ENCODE peak calls at places on chromosomes 4 and X, in seven cellular contexts. One of them, this sample, is unnamed.

GRCh38 chr4:138414202-138414601 is 172.1 kb upstream of the SLC7A11 start:
- DNase-seq in fibroblast of mammary gland: no peak
- DNase-seq in HCT116: no peak
- DNase-seq in activated T-cell treated with anti-CD3 and anti-CD28 coated beads, Interleukin-2, amount 50 U/mL, for 72 hours: no peak
- DNase-seq in endothelial cell: no peak
- DNase-seq in amniotic stem cell: no peak
- DNase-seq in aorta: no peak
- DNase-seq in this sample: no peak

GRCh38 chr4:41538887-41539498 is 1.0 kb downstream of the LIMCH1 start:
- DNase-seq in aorta: peak
- DNase-seq in activated T-cell treated with anti-CD3 and anti-CD28 coated beads, Interleukin-2, amount 50 U/mL, for 72 hours: no peak
- DNase-seq in amniotic stem cell: no peak
- DNase-seq in HCT116: no peak
- DNase-seq in fibroblast of mammary gland: no peak
- DNase-seq in endothelial cell: no peak
- DNase-seq in this sample: no peak

GRCh38 chrX:19810809-19811208 is 76.6 kb downstream of the SH3KBP1 start:
- DNase-seq in endothelial cell: no peak
- DNase-seq in aorta: no peak
- DNase-seq in activated T-cell treated with anti-CD3 and anti-CD28 coated beads, Interleukin-2, amount 50 U/mL, for 72 hours: no peak
- DNase-seq in fibroblast of mammary gland: peak
- DNase-seq in HCT116: no peak
- DNase-seq in amniotic stem cell: no peak
- DNase-seq in this sample: no peak

GRCh38 chr4:184280591-184281071 is 63.0 kb upstream of the ENPP6 start:
- DNase-seq in fibroblast of mammary gland: no peak
- DNase-seq in amniotic stem cell: no peak
- DNase-seq in HCT116: no peak
- DNase-seq in activated T-cell treated with anti-CD3 and anti-CD28 coated beads, Interleukin-2, amount 50 U/mL, for 72 hours: peak
- DNase-seq in endothelial cell: no peak
- DNase-seq in aorta: no peak
- DNase-seq in this sample: no peak

GRCh38 chrX:154804957-154805695 is at the start of gene MPP1:
- DNase-seq in amniotic stem cell: peak
- DNase-seq in endothelial cell: peak
- DNase-seq in activated T-cell treated with anti-CD3 and anti-CD28 coated beads, Interleukin-2, amount 50 U/mL, for 72 hours: peak
- DNase-seq in fibroblast of mammary gland: peak
- DNase-seq in HCT116: peak
- DNase-seq in aorta: peak
- DNase-seq in this sample: peak

GRCh38 chr4:172830295-172830764 is 338.3 kb upstream of the GALNT7 start:
- DNase-seq in amniotic stem cell: no peak
- DNase-seq in HCT116: peak
- DNase-seq in fibroblast of mammary gland: peak
- DNase-seq in aorta: no peak
- DNase-seq in endothelial cell: no peak
- DNase-seq in activated T-cell treated with anti-CD3 and anti-CD28 coated beads, Interleukin-2, amount 50 U/mL, for 72 hours: no peak
- DNase-seq in this sample: no peak

GRCh38 chr4:81527709-81528108 is 56.0 kb upstream of the RASGEF1B start:
- DNase-seq in fibroblast of mammary gland: no peak
- DNase-seq in aorta: no peak
- DNase-seq in amniotic stem cell: no peak
- DNase-seq in HCT116: no peak
- DNase-seq in activated T-cell treated with anti-CD3 and anti-CD28 coated beads, Interleukin-2, amount 50 U/mL, for 72 hours: no peak
- DNase-seq in endothelial cell: no peak
- DNase-seq in this sample: no peak

GRCh38 chr4:29581469-29581868 is 1138.7 kb upstream of the PCDH7 start:
- DNase-seq in HCT116: no peak
- DNase-seq in aorta: no peak
- DNase-seq in activated T-cell treated with anti-CD3 and anti-CD28 coated beads, Interleukin-2, amount 50 U/mL, for 72 hours: no peak
- DNase-seq in fibroblast of mammary gland: no peak
- DNase-seq in endothelial cell: no peak
- DNase-seq in amniotic stem cell: no peak
- DNase-seq in this sample: no peak

GRCh38 chr4:140675599-140676231 is 80.5 kb downstream of the TBC1D9 start:
- DNase-seq in fibroblast of mammary gland: no peak
- DNase-seq in activated T-cell treated with anti-CD3 and anti-CD28 coated beads, Interleukin-2, amount 50 U/mL, for 72 hours: no peak
- DNase-seq in endothelial cell: no peak
- DNase-seq in amniotic stem cell: no peak
- DNase-seq in aorta: no peak
- DNase-seq in HCT116: no peak
- DNase-seq in this sample: no peak

GRCh38 chr4:52714597-52715254 is 36.5 kb downstream of the ERVMER34-1 start:
- DNase-seq in HCT116: no peak
- DNase-seq in amniotic stem cell: no peak
- DNase-seq in activated T-cell treated with anti-CD3 and anti-CD28 coated beads, Interleukin-2, amount 50 U/mL, for 72 hours: no peak
- DNase-seq in fibroblast of mammary gland: peak
- DNase-seq in aorta: no peak
- DNase-seq in endothelial cell: no peak
- DNase-seq in this sample: no peak

GRCh38 chrX:7083468-7084396 is 63.8 kb upstream of the STS start:
- DNase-seq in aorta: no peak
- DNase-seq in fibroblast of mammary gland: peak
- DNase-seq in endothelial cell: no peak
- DNase-seq in activated T-cell treated with anti-CD3 and anti-CD28 coated beads, Interleukin-2, amount 50 U/mL, for 72 hours: peak
- DNase-seq in amniotic stem cell: peak
- DNase-seq in HCT116: peak
- DNase-seq in this sample: peak

GRCh38 chr4:158538176-158538575 is 16.5 kb downstream of the RXFP1 start:
- DNase-seq in HCT116: no peak
- DNase-seq in amniotic stem cell: no peak
- DNase-seq in activated T-cell treated with anti-CD3 and anti-CD28 coated beads, Interleukin-2, amount 50 U/mL, for 72 hours: no peak
- DNase-seq in aorta: no peak
- DNase-seq in endothelial cell: no peak
- DNase-seq in fibroblast of mammary gland: peak
- DNase-seq in this sample: no peak

GRCh38 chrX:151870603-151871002 is 42.1 kb upstream of the MAGEA4 start:
- DNase-seq in activated T-cell treated with anti-CD3 and anti-CD28 coated beads, Interleukin-2, amount 50 U/mL, for 72 hours: no peak
- DNase-seq in endothelial cell: no peak
- DNase-seq in HCT116: peak
- DNase-seq in fibroblast of mammary gland: peak
- DNase-seq in aorta: no peak
- DNase-seq in amniotic stem cell: peak
- DNase-seq in this sample: peak

GRCh38 chr4:140080883-140081282 is 73.1 kb downstream of the MAML3 start:
- DNase-seq in fibroblast of mammary gland: no peak
- DNase-seq in endothelial cell: no peak
- DNase-seq in aorta: no peak
- DNase-seq in activated T-cell treated with anti-CD3 and anti-CD28 coated beads, Interleukin-2, amount 50 U/mL, for 72 hours: no peak
- DNase-seq in HCT116: no peak
- DNase-seq in amniotic stem cell: no peak
- DNase-seq in this sample: no peak

GRCh38 chr4:86333236-86333635 is 26.6 kb downstream of the MAPK10 start:
- DNase-seq in aorta: no peak
- DNase-seq in endothelial cell: no peak
- DNase-seq in HCT116: no peak
- DNase-seq in fibroblast of mammary gland: peak
- DNase-seq in activated T-cell treated with anti-CD3 and anti-CD28 coated beads, Interleukin-2, amount 50 U/mL, for 72 hours: no peak
- DNase-seq in amniotic stem cell: no peak
- DNase-seq in this sample: no peak

GRCh38 chr4:174352405-174352804 is 68.7 kb downstream of the CEP44 start:
- DNase-seq in HCT116: no peak
- DNase-seq in activated T-cell treated with anti-CD3 and anti-CD28 coated beads, Interleukin-2, amount 50 U/mL, for 72 hours: no peak
- DNase-seq in amniotic stem cell: no peak
- DNase-seq in fibroblast of mammary gland: no peak
- DNase-seq in aorta: no peak
- DNase-seq in endothelial cell: no peak
- DNase-seq in this sample: no peak

GRCh38 chrX:149652232-149652981 is 20.8 kb upstream of the TMEM185A start:
- DNase-seq in amniotic stem cell: no peak
- DNase-seq in endothelial cell: no peak
- DNase-seq in activated T-cell treated with anti-CD3 and anti-CD28 coated beads, Interleukin-2, amount 50 U/mL, for 72 hours: no peak
- DNase-seq in fibroblast of mammary gland: no peak
- DNase-seq in HCT116: no peak
- DNase-seq in aorta: no peak
- DNase-seq in this sample: no peak

GRCh38 chr4:9988349-9988748 is 32.9 kb downstream of the SLC2A9 start:
- DNase-seq in activated T-cell treated with anti-CD3 and anti-CD28 coated beads, Interleukin-2, amount 50 U/mL, for 72 hours: no peak
- DNase-seq in amniotic stem cell: no peak
- DNase-seq in HCT116: no peak
- DNase-seq in fibroblast of mammary gland: no peak
- DNase-seq in aorta: no peak
- DNase-seq in endothelial cell: no peak
- DNase-seq in this sample: no peak